ENCODE peak calls at places on chromosomes 3 and 15, in ten cellular contexts. I, O, B, L, G, M, K, E, U and T are unnamed samples. For H3K4me1 and H3K9me3, the result is how much of the 10 kb centered on the place peaks cover.

GRCh38 chr3:48609088-48610005 is at the start of gene UQCRC1:
- DNase-seq in I (peak), O (peak), B (peak), L (peak), G (peak), M (peak), K (peak), E (peak), U (peak), T (peak)

GRCh38 chr3:8345396-8345795 is 156.2 kb upstream of the LMCD1 start:
- DNase-seq in I (no peak), O (no peak), B (no peak), L (no peak), G (no peak), M (no peak), K (no peak), E (no peak), U (no peak), T (no peak)

GRCh38 chr3:111151438-111151837 is 79.8 kb downstream of the NECTIN3 start:
- DNase-seq in I (no peak), O (no peak), B (no peak), L (peak), G (no peak), M (no peak), K (peak), E (no peak), U (no peak), T (no peak)

GRCh38 chr3:25817638-25818037 is 27.7 kb downstream of the OXSM start:
- DNase-seq in I (no peak), O (no peak), B (no peak), L (no peak), G (no peak), M (no peak), K (no peak), E (no peak), U (no peak), T (no peak)

GRCh38 chr3:49787536-49787935 is 1.2 kb upstream of the IP6K1 start:
- DNase-seq in I (no peak), O (no peak), B (no peak), L (no peak), G (no peak), M (no peak), K (no peak), E (no peak), U (no peak), T (no peak)

GRCh38 chr15:66038387-66039116 is 169.3 kb downstream of the RAB11A start:
- DNase-seq in I (no peak), O (no peak), B (no peak), L (no peak), G (no peak), M (no peak), K (no peak), E (no peak), U (peak), T (no peak)

GRCh38 chr3:47664519-47664918 is 85.9 kb upstream of the CSPG5 start:
- DNase-seq in I (no peak), O (no peak), B (no peak), L (no peak), G (no peak), M (no peak), K (peak), E (no peak), U (peak), T (no peak)

GRCh38 chr3:186213946-186214345 is 105.1 kb upstream of the ETV5 start:
- DNase-seq in I (no peak), O (no peak), B (no peak), L (no peak), G (no peak), M (no peak), K (no peak), E (no peak), U (no peak), T (no peak)

GRCh38 chr15:34944946-34945345 is 24.6 kb downstream of the AQR start:
- DNase-seq in I (no peak), O (no peak), B (no peak), L (no peak), G (no peak), M (no peak), K (no peak), E (no peak), U (no peak), T (no peak)

GRCh38 chr15:32828507-32829186 is 110.8 kb downstream of the GREM1 start:
- DNase-seq in I (no peak), O (no peak), B (no peak), L (peak), G (no peak), M (no peak), K (peak), E (no peak), U (no peak), T (no peak)

GRCh38 chr3:126152458-126152857 is 27.9 kb downstream of the ALDH1L1 start:
- DNase-seq in I (peak), O (no peak), B (no peak), L (no peak), G (no peak), M (no peak), K (no peak), E (no peak), U (no peak), T (no peak)

GRCh38 chr3:128239304-128239703 is 86.0 kb downstream of the EEFSEC start:
- DNase-seq in I (no peak), O (no peak), B (no peak), L (no peak), G (no peak), M (no peak), K (no peak), E (no peak), U (no peak), T (no peak)

GRCh38 chr3:71310595-71311319 is 272.8 kb downstream of the FOXP1 start:
- DNase-seq in I (peak), O (peak), B (no peak), L (peak), G (no peak), M (no peak), K (peak), E (no peak), U (no peak), T (no peak)

GRCh38 chr3:10845839-10846656 is 30.0 kb downstream of the SLC6A11 start:
- DNase-seq in I (no peak), O (no peak), B (no peak), L (no peak), G (no peak), M (no peak), K (no peak), E (no peak), U (no peak), T (no peak)

GRCh38 chr3:72839057-72839456 is 9.2 kb downstream of the SHQ1 start:
- DNase-seq in I (no peak), O (no peak), B (no peak), L (no peak), G (no peak), M (no peak), K (no peak), E (no peak), U (no peak), T (no peak)

GRCh38 chr3:119559441-119559963 is at the start of gene CD80:
- DNase-seq in I (peak), O (peak), B (peak), L (peak), G (peak), M (no peak), K (peak), E (no peak), U (peak), T (no peak)

GRCh38 chr3:15894382-15894781 is 96.6 kb upstream of the ANKRD28 start:
- DNase-seq in I (no peak), O (no peak), B (no peak), L (no peak), G (no peak), M (no peak), K (no peak), E (no peak), U (no peak), T (no peak)

GRCh38 chr15:67064607-67065530 is 533 bp upstream of the SMAD3 start:
- DNase-seq in I (peak), O (no peak), B (peak), L (no peak), G (no peak), M (peak), K (peak), E (peak), U (peak), T (no peak)

GRCh38 chr3:109353057-109353456 is 15.7 kb upstream of the DPPA4 start:
- DNase-seq in I (no peak), O (no peak), B (no peak), L (no peak), G (no peak), M (no peak), K (peak), E (no peak), U (no peak), T (no peak)

GRCh38 chr15:58440181-58440910 is 8.6 kb downstream of the LIPC start:
- DNase-seq in I (no peak), O (no peak), B (no peak), L (peak), G (no peak), M (no peak), K (peak), E (peak), U (no peak), T (no peak)

GRCh38 chr15:82122754-82123400 is 77.1 kb upstream of the MEX3B start:
- DNase-seq in I (no peak), O (no peak), B (no peak), L (peak), G (no peak), M (no peak), K (peak), E (peak), U (no peak), T (peak)

GRCh38 chr3:185677146-185677829 is 91.2 kb downstream of the SENP2 start:
- DNase-seq in I (no peak), O (no peak), B (no peak), L (peak), G (no peak), M (no peak), K (peak), E (no peak), U (peak), T (no peak)

GRCh38 chr15:88257311-88257901 is 867 bp upstream of the NTRK3 start:
- DNase-seq in I (no peak), O (no peak), B (no peak), L (no peak), G (no peak), M (no peak), K (no peak), E (no peak), U (peak), T (peak)

GRCh38 chr3:109033000-109033660 is 79.5 kb upstream of the GUCA1C start:
- DNase-seq in I (no peak), O (no peak), B (no peak), L (no peak), G (no peak), M (no peak), K (no peak), E (no peak), U (no peak), T (no peak)

GRCh38 chr3:188076176-188076575 is 77.8 kb upstream of the LPP start:
- DNase-seq in I (no peak), O (peak), B (no peak), L (no peak), G (no peak), M (no peak), K (no peak), E (peak), U (no peak), T (no peak)

GRCh38 chr3:171173732-171174131 is 147.2 kb upstream of the SLC2A2 start:
- DNase-seq in I (no peak), O (no peak), B (no peak), L (no peak), G (no peak), M (no peak), K (no peak), E (no peak), U (no peak), T (no peak)

GRCh38 chr3:179653777-179654117 is 907 bp downstream of the USP13 start:
- DNase-seq in I (peak), O (no peak), B (no peak), L (no peak), G (no peak), M (no peak), K (peak), E (no peak), U (no peak), T (no peak)

GRCh38 chr3:189372205-189372764 is 200.5 kb downstream of the TPRG1 start:
- DNase-seq in I (no peak), O (no peak), B (no peak), L (no peak), G (no peak), M (no peak), K (no peak), E (no peak), U (no peak), T (no peak)

GRCh38 chr3:72334681-72335457 is 513.4 kb downstream of the SHQ1 start:
- DNase-seq in I (no peak), O (no peak), B (no peak), L (no peak), G (no peak), M (no peak), K (no peak), E (no peak), U (no peak), T (no peak)

GRCh38 chr3:123696796-123697195 is 111.9 kb upstream of the HACD2 start:
- DNase-seq in I (no peak), O (no peak), B (no peak), L (peak), G (no peak), M (no peak), K (no peak), E (no peak), U (peak), T (no peak)

GRCh38 chr3:46517016-46517770 is 19.4 kb downstream of the RTP3 start:
- DNase-seq in I (no peak), O (no peak), B (no peak), L (peak), G (no peak), M (no peak), K (peak), E (no peak), U (no peak), T (no peak)

GRCh38 chr3:13401149-13401548 is 19.0 kb downstream of the NUP210 start:
- DNase-seq in I (no peak), O (no peak), B (no peak), L (no peak), G (no peak), M (no peak), K (no peak), E (no peak), U (no peak), T (no peak)

GRCh38 chr3:113557374-113557773 is 25.0 kb downstream of the SIDT1 start:
- DNase-seq in I (no peak), O (no peak), B (no peak), L (peak), G (no peak), M (no peak), K (peak), E (no peak), U (no peak), T (no peak)

GRCh38 chr3:29695201-29695904 is 414.5 kb downstream of the RBMS3 start:
- DNase-seq in I (no peak), O (no peak), B (no peak), L (peak), G (no peak), M (no peak), K (peak), E (peak), U (no peak), T (no peak)

GRCh38 chr3:23668430-23668904 is 137.3 kb upstream of the UBE2E1 start:
- DNase-seq in I (no peak), O (no peak), B (no peak), L (peak), G (no peak), M (no peak), K (peak), E (no peak), U (no peak), T (no peak)

GRCh38 chr3:133487920-133488540 is 85.5 kb upstream of the CDV3 start:
- DNase-seq in I (no peak), O (no peak), B (peak), L (peak), G (peak), M (no peak), K (peak), E (no peak), U (no peak), T (no peak)

GRCh38 chr15:69593981-69594966 is 141.7 kb downstream of the RPLP1 start:
- DNase-seq in I (peak), O (peak), B (no peak), L (peak), G (no peak), M (peak), K (peak), E (no peak), U (peak), T (peak)

GRCh38 chr3:37696661-37697060 is 165.0 kb upstream of the CTDSPL start:
- DNase-seq in I (no peak), O (no peak), B (no peak), L (no peak), G (no peak), M (no peak), K (no peak), E (no peak), U (no peak), T (no peak)
- H3K4me1 ChIP-seq in I (under half), O (under half), B (under half), L (under half), G (under half), M (under half), K (under half), E (under half), U (under half), T (under half)

GRCh38 chr15:72698938-72699337 is 12.9 kb downstream of the BBS4 start:
- DNase-seq in I (no peak), O (no peak), B (no peak), L (no peak), G (no peak), M (no peak), K (no peak), E (no peak), U (no peak), T (no peak)

DNA sequence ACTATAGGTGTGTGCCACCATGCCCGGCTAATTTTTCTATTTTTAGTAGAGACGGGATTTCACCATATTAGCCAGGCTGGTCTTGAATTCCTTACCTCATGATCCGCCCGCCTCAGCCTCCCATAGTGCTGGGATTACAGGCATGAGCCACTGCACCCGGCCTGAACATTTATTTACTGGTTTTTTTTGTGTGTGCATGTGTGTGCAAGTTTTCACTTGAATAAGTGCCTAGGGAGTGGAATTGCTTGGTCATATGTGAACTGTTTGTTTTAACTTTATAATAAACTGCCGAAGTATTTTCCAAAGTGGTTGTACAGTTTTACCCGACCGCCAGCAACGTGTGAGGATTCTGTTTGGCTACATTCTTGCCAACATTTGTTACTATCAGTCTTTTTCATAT is 14.1 kb downstream of the BBS4 start:
- DNase-seq in I (no peak), O (no peak), B (no peak), L (no peak), G (no peak), M (no peak), K (no peak), E (no peak), U (no peak), T (no peak)
- H3K9me3 ChIP-seq in I (under half), O (under half), B (under half), L (under half), G (under half), M (under half), K (under half), E (under half), U (under half), T (under half)

DNA sequence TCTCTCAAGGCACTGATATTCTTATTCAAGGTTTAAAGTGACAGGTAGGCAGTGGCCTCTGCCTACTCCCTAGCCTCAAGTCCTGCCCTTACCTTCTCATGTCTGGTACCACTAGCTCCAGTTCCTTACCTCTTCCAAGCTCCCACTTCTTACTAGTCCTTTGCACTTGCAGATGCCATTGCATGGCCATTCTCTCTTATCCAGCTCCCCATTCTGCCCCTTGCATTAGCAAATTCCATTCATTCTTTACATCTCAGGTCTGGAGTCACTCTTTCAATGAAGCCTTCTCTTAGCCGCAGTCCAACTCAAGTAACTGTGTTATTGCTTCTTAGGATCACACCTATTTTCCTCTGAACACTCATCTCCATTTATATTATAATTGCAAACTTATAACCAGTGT is 807.1 kb downstream of the EDEM1 start:
- DNase-seq in I (no peak), O (no peak), B (no peak), L (no peak), G (no peak), M (no peak), K (no peak), E (no peak), U (peak), T (no peak)
- H3K4me1 ChIP-seq in I (under half), O (under half), B (under half), L (under half), G (under half), M (under half), K (under half), E (under half), U (under half), T (under half)

GRCh38 chr15:27220199-27220598 is 249.2 kb downstream of the GABRG3 start:
- DNase-seq in I (no peak), O (no peak), B (no peak), L (no peak), G (no peak), M (no peak), K (no peak), E (no peak), U (no peak), T (no peak)
- H3K9me3 ChIP-seq in I (under half), O (under half), B (under half), L (under half), G (under half), M (under half), K (under half), E (under half), U (under half), T (under half)

GRCh38 chr15:42504631-42505030 is 9.2 kb downstream of the SNAP23 start:
- DNase-seq in I (no peak), O (no peak), B (no peak), L (no peak), G (no peak), M (no peak), K (no peak), E (no peak), U (no peak), T (no peak)
- H3K4me1 ChIP-seq in I (under half), O (half or more), B (under half), L (under half), G (under half), M (under half), K (under half), E (under half), U (under half), T (under half)

GRCh38 chr15:55734641-55735040 is 8.3 kb downstream of the PRTG start:
- DNase-seq in I (no peak), O (no peak), B (no peak), L (no peak), G (no peak), M (no peak), K (no peak), E (no peak), U (no peak), T (no peak)
- H3K9me3 ChIP-seq in I (under half), O (under half), B (under half), L (under half), G (under half), M (under half), K (under half), E (under half), U (under half), T (under half)

GRCh38 chr3:4739289-4740236 is 239.7 kb upstream of the BHLHE40 start:
- DNase-seq in I (no peak), O (no peak), B (no peak), L (no peak), G (no peak), M (no peak), K (no peak), E (no peak), U (no peak), T (no peak)

GRCh38 chr3:4740397-4741105 is 238.7 kb upstream of the BHLHE40 start:
- DNase-seq in I (no peak), O (no peak), B (no peak), L (no peak), G (no peak), M (no peak), K (no peak), E (peak), U (no peak), T (peak)

GRCh38 chr3:4742359-4742758 is 236.9 kb upstream of the BHLHE40 start:
- DNase-seq in I (no peak), O (no peak), B (no peak), L (no peak), G (no peak), M (no peak), K (peak), E (no peak), U (no peak), T (no peak)

GRCh38 chr3:4741404-4742307 is 237.6 kb upstream of the BHLHE40 start:
- DNase-seq in I (peak), O (peak), B (no peak), L (peak), G (no peak), M (no peak), K (peak), E (peak), U (no peak), T (peak)

DNA sequence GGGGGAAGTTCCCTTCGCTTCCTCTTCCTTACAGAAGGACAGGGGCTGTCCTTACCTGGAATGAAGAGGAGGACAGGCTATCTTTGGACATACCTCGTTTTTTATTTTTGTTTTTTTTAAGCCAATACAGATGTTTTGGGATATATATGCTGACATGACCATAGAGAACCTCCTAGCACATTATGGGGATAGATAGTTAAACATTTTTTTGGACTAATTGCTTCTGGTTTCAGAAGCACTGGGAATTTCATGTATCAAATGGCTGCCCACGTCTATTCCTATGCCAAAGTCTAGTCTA is 238.2 kb upstream of the BHLHE40 start:
- DNase-seq in I (no peak), O (no peak), B (no peak), L (no peak), G (no peak), M (no peak), K (no peak), E (no peak), U (no peak), T (no peak)
- H3K4me1 ChIP-seq in I (under half), O (half or more), B (under half), L (under half), G (half or more), M (under half), K (half or more), E (under half), U (under half), T (under half)